ENCODE peak calls at places on chromosomes 3 and 15, in four cellular contexts. Y, F, T and Z are unnamed samples.

GRCh38 chr15:56815247-56815646 is 81.9 kb upstream of the ZNF280D start:
- DNase-seq in T (no peak), Y (peak), F (no peak), Z (no peak)

GRCh38 chr15:34584321-34584668 is 844 bp upstream of the GOLGA8B start:
- DNase-seq in F (no peak), T (peak), Y (peak), Z (no peak)

GRCh38 chr15:63086271-63086670 is 35.4 kb upstream of the LACTB start:
- DNase-seq in Y (no peak), F (no peak), T (no peak), Z (no peak)

GRCh38 chr3:179713643-179714090 is 60.8 kb downstream of the USP13 start:
- DNase-seq in T (peak), Y (no peak), F (no peak), Z (peak)

GRCh38 chr3:101381809-101382208 is 61.4 kb upstream of the IMPG2 start:
- DNase-seq in F (no peak), T (peak), Y (peak), Z (peak)

GRCh38 chr15:90203922-90204321 is 2.8 kb downstream of the SEMA4B start:
- DNase-seq in Y (no peak), F (peak), T (no peak), Z (no peak)

GRCh38 chr3:81581966-81582599 is 179.4 kb downstream of the GBE1 start:
- DNase-seq in Y (peak), T (peak), F (peak), Z (peak)

GRCh38 chr3:49723301-49723630 is 485 bp downstream of the GMPPB start:
- DNase-seq in Y (peak), T (peak), F (peak), Z (peak)

GRCh38 chr15:75091814-75092213 is 68.4 kb downstream of the PPCDC start:
- DNase-seq in T (no peak), F (no peak), Y (peak), Z (peak)

GRCh38 chr3:58206406-58207011 is 4.3 kb downstream of the DNASE1L3 start:
- DNase-seq in F (no peak), Y (peak), T (no peak), Z (peak)

GRCh38 chr3:183185696-183186095 is 23.2 kb upstream of the LAMP3 start:
- DNase-seq in T (no peak), Y (peak), F (no peak), Z (peak)

GRCh38 chr3:46853441-46854410 is 9.5 kb downstream of the MYL3 start:
- DNase-seq in Y (no peak), T (no peak), F (no peak), Z (no peak)

GRCh38 chr15:79977431-79977940 is 6.5 kb upstream of the BCL2A1 start:
- DNase-seq in F (no peak), T (no peak), Y (no peak), Z (peak)

GRCh38 chr15:38782156-38782555 is 217.5 kb upstream of the RASGRP1 start:
- DNase-seq in Y (no peak), F (no peak), T (no peak), Z (no peak)

GRCh38 chr15:63012444-63012843 is 30.1 kb upstream of the TPM1 start:
- DNase-seq in Y (no peak), F (no peak), T (no peak), Z (no peak)

GRCh38 chr3:70832811-70833509 is 520.5 kb upstream of the MDFIC2 start:
- DNase-seq in Y (peak), T (no peak), F (no peak), Z (peak)

GRCh38 chr3:30428251-30428650 is 178.2 kb upstream of the TGFBR2 start:
- DNase-seq in F (no peak), Y (peak), T (no peak), Z (peak)

GRCh38 chr15:81182031-81182745 is 14.5 kb upstream of the IL16 start:
- DNase-seq in F (no peak), Y (no peak), T (no peak), Z (peak)

GRCh38 chr3:49668861-49669260 is 5.3 kb upstream of the APEH start:
- DNase-seq in T (no peak), Y (peak), F (peak), Z (peak)

GRCh38 chr3:120468635-120469295 is 18.0 kb upstream of the FSTL1 start:
- DNase-seq in T (peak), F (no peak), Y (no peak), Z (no peak)

GRCh38 chr3:9205345-9206143 is 43.9 kb downstream of the SRGAP3 start:
- DNase-seq in Y (no peak), F (no peak), T (no peak), Z (no peak)

GRCh38 chr15:68784206-68784605 is 36.5 kb downstream of the ANP32A start:
- DNase-seq in F (no peak), T (no peak), Y (no peak), Z (no peak)

GRCh38 chr15:95684126-95684525 is 646.4 kb upstream of the NR2F2 start:
- DNase-seq in T (no peak), F (no peak), Y (no peak), Z (no peak)

GRCh38 chr3:53175613-53176537 is 14.9 kb downstream of the PRKCD start:
- DNase-seq in Y (no peak), T (no peak), F (no peak), Z (peak)

GRCh38 chr3:123840961-123841360 is 43.2 kb downstream of the MYLK start:
- DNase-seq in T (no peak), Y (no peak), F (no peak), Z (no peak)

GRCh38 chr3:123535580-123535979 is 49.3 kb downstream of the HACD2 start:
- DNase-seq in T (no peak), Y (peak), F (no peak), Z (peak)

GRCh38 chr3:62557983-62558382 is 184.6 kb upstream of the FEZF2 start:
- DNase-seq in T (no peak), Y (no peak), F (no peak), Z (no peak)

GRCh38 chr15:71892335-71892734 is 82.0 kb downstream of the NR2E3 start:
- DNase-seq in F (no peak), T (no peak), Y (no peak), Z (no peak)

GRCh38 chr3:86913160-86913559 is 77.8 kb downstream of the VGLL3 start:
- DNase-seq in T (no peak), F (no peak), Y (no peak), Z (no peak)

GRCh38 chr3:98890960-98891910 is 10.3 kb downstream of the DCBLD2 start:
- DNase-seq in Y (no peak), F (peak), T (no peak), Z (peak)

GRCh38 chr15:43792761-43793493 is 807 bp downstream of the SERF2 start:
- DNase-seq in F (no peak), Y (peak), T (peak), Z (peak)

GRCh38 chr3:119751423-119751822 is 30.5 kb upstream of the NR1I2 start:
- DNase-seq in F (no peak), Y (no peak), T (no peak), Z (no peak)

GRCh38 chr15:94655249-94655648 is 423.9 kb downstream of the MCTP2 start:
- DNase-seq in F (no peak), Y (peak), T (no peak), Z (no peak)

GRCh38 chr15:51076898-51077564 is 17.7 kb downstream of the TNFAIP8L3 start:
- DNase-seq in F (no peak), T (peak), Y (no peak), Z (no peak)

GRCh38 chr3:5376761-5377160 is 189.3 kb downstream of the EDEM1 start:
- DNase-seq in F (no peak), T (no peak), Y (no peak), Z (no peak)

DNA sequence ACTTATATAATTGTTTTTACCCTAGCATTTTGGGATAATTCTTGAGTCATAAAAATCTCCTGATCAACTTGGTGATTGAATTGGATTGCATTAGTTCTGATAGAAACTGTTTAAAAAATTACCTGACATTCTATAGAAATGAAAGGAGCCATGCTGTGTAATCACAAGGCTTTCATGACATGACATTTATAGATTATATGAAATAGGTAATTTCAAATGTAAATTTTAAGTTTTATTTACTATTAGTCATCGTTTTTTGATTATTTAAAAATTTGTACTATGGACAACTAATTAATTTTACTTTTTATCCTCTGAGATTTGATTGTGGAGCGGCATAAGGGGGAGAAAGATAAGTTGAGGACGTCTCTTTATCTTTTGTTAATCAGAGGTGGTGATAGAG is 12.3 kb upstream of the CHD2 start:
- DNase-seq in F (no peak), T (no peak), Y (no peak), Z (no peak)
- H3K4me3 ChIP-seq in F (no peak), T (no peak), Y (peak), Z (peak)

GRCh38 chr3:128504533-128504915 is 11.5 kb upstream of the GATA2 start:
- DNase-seq in T (no peak), F (no peak), Y (no peak), Z (no peak)

GRCh38 chr3:128505771-128506170 is 12.8 kb upstream of the GATA2 start:
- DNase-seq in Y (no peak), F (no peak), T (no peak), Z (peak)

GRCh38 chr3:128508852-128509251 is 15.9 kb upstream of the GATA2 start:
- DNase-seq in T (no peak), Y (no peak), F (no peak), Z (no peak)

GRCh38 chr3:128504957-128505730 is 12.1 kb upstream of the GATA2 start:
- DNase-seq in T (no peak), Y (peak), F (no peak), Z (no peak)

DNA sequence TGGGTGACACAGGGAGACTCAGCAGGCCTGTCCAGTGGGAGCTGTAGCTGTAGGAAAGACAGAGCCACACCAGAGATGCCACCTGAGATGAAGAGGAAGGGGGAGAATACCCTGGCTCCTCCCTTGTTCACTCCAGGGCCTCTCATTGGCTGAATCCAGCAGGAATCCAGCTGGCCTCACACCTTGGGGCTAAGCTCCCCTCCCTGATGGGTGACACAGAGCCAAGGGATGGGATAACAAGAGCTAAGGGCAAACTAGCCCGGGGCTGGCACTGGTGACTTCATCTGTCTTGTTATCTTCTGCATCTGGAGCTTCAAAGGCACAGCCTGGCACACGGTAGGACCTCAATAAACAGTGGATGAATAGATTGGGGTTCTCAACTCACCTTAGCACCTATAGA is 13.7 kb upstream of the GATA2 start:
- DNase-seq in F (no peak), T (no peak), Y (no peak), Z (no peak)
- H3K4me3 ChIP-seq in F (no peak), T (no peak), Y (no peak), Z (no peak)

GRCh38 chr3:185215873-185216586 is 37.8 kb downstream of the EHHADH start:
- DNase-seq in F (no peak), Y (peak), T (peak), Z (peak)

GRCh38 chr3:185210621-185211157 is 43.2 kb downstream of the EHHADH start:
- DNase-seq in Y (no peak), T (no peak), F (no peak), Z (no peak)

GRCh38 chr3:185221203-185221602 is 32.6 kb downstream of the EHHADH start:
- DNase-seq in Y (no peak), T (no peak), F (no peak), Z (no peak)

DNA sequence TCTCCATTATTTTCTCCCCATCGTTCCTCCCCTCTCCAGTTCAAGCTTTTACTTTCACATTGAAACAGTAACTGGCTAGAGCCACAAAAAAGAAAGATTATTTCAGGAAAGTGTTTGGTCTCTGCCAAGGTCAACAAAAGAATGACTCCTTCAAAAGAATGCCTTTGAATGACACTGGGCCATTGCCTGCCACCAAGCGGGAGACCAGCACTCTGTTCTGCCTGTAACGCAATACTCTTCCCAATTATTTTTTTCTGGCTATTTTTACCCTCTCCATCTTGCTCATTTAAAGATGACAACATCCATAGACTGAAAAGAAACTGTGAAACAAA is 37.3 kb downstream of the EHHADH start:
- DNase-seq in T (peak), F (peak), Y (no peak), Z (no peak)
- H3K4me3 ChIP-seq in T (peak), F (no peak), Y (no peak), Z (no peak)

DNA sequence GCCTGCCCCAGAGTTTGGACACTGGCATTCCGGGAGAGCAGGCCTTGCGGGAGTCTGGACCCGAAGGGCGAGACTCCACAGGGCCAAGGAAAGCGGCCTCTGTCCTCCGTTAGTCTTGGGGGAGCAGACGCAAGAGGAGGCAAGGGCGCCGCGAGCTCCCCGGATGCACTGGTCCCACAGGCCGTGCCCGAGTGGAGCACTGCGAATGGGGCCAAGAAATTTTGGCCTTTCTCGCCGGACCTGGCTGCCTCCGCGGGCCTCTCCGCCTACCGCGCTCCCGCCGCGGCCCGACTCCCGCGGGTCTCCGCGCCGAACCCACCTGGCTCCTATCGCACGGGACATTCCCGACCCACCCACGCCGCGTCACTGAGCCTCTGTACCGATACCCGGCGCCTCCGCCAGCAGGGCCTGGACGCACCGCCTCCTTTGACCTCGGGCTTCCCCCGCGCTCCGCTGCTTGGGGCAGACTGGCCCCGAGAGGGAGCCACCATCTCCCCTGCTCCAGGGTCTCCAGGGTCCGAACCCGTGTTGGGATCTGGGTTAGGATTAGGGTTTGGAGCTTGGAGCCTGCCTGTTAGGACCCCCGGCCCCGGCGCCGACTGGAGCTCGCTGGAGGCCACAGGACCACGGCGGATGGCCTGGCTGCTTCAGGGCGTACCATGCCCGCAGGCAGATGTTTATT is 11.8 kb downstream of the SHOX2 start:
- DNase-seq in Y (no peak), T (peak), F (no peak), Z (no peak)
- H3K4me3 ChIP-seq in Y (no peak), T (peak), F (no peak), Z (no peak)

DNA sequence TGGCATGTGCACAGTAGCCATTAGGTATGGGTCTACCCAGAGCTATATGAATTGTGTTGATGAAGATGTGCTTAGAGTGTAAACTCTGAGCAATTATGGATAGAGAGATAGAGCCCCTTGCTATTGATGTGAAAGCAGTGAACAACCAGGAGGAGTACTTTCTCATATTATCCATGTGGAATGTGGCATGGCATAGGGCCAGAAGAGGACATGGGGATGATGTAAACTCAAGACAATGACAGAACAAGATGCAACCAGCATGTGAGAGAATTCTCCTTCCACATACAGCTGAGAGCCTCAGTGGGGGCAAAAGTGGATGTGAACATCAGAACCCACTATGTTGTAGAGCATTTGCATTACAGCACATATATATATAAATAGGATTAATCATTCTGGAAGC is 36.4 kb upstream of the BNC1 start:
- DNase-seq in Y (no peak), F (no peak), T (no peak), Z (peak)
- H3K4me3 ChIP-seq in Y (no peak), F (no peak), T (no peak), Z (no peak)